ENCODE peak calls at places on chromosomes 13 and 19, in four cellular contexts. T, S, E and R are unnamed samples.

GRCh38 chr19:15297416-15298224 is 34.7 kb downstream of the BRD4 start:
- DNase-seq in E (no peak), T (peak), S (peak), R (no peak)

GRCh38 chr19:11286312-11286974 is 9.5 kb upstream of the TSPAN16 start:
- DNase-seq in S (peak), E (no peak), T (peak), R (no peak)

GRCh38 chr19:3816566-3817218 is 30.5 kb upstream of the MATK start:
- DNase-seq in S (no peak), T (no peak), E (no peak), R (no peak)

GRCh38 chr19:38932425-38933179 is 1.9 kb downstream of the MRPS12 start:
- DNase-seq in T (no peak), E (peak), S (peak), R (no peak)

GRCh38 chr13:85261757-85262346 is 537.4 kb downstream of the SLITRK6 start:
- DNase-seq in T (no peak), S (peak), E (no peak), R (no peak)

GRCh38 chr13:43054803-43055802 is 31.7 kb downstream of the DNAJC15 start:
- DNase-seq in T (peak), E (no peak), S (peak), R (no peak)

GRCh38 chr13:86665842-86666241 is 866.6 kb upstream of the SLITRK6 start:
- DNase-seq in T (no peak), E (no peak), S (no peak), R (no peak)

GRCh38 chr13:96299235-96299634 is 209.3 kb downstream of the HS6ST3 start:
- DNase-seq in E (no peak), T (no peak), S (no peak), R (no peak)

GRCh38 chr19:52946322-52947310 is 16.1 kb downstream of the ZNF816 start:
- DNase-seq in T (no peak), E (peak), S (no peak), R (no peak)
- TF ChIP-seq CTCF in T (no peak), E (no peak), S (no peak), R (no peak)

DNA sequence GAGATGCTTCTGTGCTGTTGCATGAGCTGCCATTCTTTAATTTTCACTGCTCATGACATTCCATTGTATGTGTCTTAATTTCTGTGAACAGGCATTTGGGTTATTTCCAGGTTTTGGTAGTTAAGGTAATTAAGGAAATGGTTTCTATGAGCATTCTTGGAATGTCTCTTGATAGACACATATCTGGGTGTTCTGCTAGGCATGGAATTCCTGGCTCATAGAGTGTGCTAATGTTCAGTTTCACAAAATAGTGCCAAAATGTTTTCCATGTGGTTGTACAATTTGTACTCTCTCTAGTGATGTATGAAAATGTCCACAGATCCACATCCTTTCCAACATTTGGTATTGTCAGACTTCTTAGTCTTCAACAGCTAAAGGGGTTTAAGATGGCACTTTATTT is 680.9 kb upstream of the SGCG start:
- DNase-seq in E (no peak), S (no peak), T (no peak), R (no peak)
- TF ChIP-seq CTCF in E (no peak), S (no peak), T (no peak), R (no peak)

DNA sequence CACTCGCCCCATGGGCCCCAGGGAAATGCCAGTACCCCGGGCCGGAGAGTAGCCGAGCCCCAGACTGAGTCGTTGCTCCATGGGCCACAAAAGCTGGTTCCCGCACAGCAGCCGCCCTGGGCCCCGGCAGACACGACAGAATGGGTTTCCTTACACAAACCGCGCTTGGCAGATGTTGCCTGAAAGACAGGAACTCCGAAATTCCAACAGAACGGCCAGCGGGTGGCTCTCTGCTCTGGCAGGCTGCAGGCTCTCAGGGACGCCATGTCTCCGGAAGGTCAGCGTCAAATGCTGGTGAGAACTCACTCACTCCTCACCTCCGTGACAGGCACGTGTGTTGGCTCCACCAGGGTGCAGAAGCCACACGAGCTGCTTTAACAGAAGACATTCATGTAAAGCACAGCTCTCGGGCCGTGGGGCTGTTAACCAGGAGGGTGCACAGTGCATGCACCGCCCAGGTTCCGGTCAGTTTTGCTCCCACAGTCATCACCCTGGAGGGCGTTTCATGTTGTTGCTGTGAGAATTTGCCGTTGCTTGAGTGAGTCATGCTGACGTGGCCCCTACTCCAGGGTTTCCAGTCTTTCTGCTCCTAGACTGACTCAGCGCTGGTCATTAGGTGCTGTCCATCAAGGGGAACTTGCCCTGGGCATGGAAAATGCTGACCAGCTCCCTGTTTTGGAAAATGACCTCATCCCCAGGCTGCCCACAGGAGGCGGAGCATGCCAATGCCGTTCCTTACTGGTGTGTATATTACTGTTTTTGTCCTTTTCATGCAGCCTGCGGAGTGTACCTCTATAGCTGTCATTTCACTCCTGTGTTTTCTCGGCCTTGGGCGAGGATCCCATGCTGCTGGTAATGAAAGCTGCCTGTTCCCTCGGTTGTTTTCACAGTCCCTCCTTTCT is 44.8 kb downstream of the ANKRD10 start:
- DNase-seq in S (peak), T (peak), E (no peak), R (peak)
- TF ChIP-seq CTCF in S (peak), T (no peak), E (no peak), R (peak)

DNA sequence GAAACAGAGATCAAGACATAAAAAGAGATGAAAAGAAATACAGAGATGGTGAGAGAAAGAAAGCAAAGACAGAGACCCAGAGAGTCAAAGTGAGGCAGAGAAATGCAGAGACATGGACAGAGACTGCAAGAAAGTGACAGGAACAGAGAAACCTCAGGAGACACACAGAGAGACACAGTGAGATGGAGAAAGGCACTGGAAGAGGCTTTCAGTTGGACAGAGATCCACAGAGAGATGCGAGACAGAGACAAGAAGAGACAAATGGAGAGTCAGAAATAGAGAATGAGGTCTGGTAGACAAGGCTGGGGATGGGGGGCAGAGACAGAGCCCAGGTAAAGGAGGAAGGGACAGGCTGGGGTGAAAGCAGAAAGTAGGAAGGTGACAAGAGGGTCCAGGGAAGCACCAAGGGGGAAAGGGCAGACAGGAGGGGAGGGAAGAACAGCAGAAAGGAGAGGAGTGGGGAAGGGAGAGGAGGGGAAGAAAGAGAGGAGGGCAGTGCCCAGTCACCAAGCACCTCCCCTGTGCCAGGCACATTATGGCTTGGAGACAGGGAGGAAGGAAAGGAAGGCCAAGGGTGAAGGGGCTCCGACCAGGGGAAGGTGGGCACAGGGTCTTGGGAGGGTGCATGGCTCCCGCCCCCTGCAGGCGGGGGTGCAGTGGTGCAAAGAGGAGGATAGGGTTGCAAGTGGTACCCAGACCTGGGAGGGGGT is 38.5 kb downstream of the DEDD2 start:
- DNase-seq in T (no peak), S (no peak), E (peak), R (no peak)
- TF ChIP-seq CTCF in T (peak), S (peak), E (peak), R (peak)

GRCh38 chr19:42629191-42629590 is 34.5 kb upstream of the CEACAM8 start:
- DNase-seq in T (no peak), S (no peak), E (no peak), R (no peak)

GRCh38 chr19:42635233-42635539 is 40.5 kb upstream of the CEACAM8 start:
- DNase-seq in T (no peak), S (no peak), E (no peak), R (no peak)

GRCh38 chr19:42634409-42635232 is 39.9 kb upstream of the CEACAM8 start:
- DNase-seq in S (peak), E (no peak), T (no peak), R (no peak)
- TF ChIP-seq CTCF in S (peak), E (peak), T (peak), R (peak)

GRCh38 chr19:18306903-18307681 is 15.8 kb downstream of the LSM4 start:
- DNase-seq in T (no peak), E (no peak), S (no peak), R (no peak)
- TF ChIP-seq CTCF in T (no peak), E (no peak), S (no peak), R (no peak)

GRCh38 chr19:1601613-1602064 is 3.6 kb downstream of the UQCR11 start:
- DNase-seq in E (no peak), S (no peak), T (no peak), R (no peak)
- TF ChIP-seq CTCF in E (peak), S (peak), T (peak), R (peak)

DNA sequence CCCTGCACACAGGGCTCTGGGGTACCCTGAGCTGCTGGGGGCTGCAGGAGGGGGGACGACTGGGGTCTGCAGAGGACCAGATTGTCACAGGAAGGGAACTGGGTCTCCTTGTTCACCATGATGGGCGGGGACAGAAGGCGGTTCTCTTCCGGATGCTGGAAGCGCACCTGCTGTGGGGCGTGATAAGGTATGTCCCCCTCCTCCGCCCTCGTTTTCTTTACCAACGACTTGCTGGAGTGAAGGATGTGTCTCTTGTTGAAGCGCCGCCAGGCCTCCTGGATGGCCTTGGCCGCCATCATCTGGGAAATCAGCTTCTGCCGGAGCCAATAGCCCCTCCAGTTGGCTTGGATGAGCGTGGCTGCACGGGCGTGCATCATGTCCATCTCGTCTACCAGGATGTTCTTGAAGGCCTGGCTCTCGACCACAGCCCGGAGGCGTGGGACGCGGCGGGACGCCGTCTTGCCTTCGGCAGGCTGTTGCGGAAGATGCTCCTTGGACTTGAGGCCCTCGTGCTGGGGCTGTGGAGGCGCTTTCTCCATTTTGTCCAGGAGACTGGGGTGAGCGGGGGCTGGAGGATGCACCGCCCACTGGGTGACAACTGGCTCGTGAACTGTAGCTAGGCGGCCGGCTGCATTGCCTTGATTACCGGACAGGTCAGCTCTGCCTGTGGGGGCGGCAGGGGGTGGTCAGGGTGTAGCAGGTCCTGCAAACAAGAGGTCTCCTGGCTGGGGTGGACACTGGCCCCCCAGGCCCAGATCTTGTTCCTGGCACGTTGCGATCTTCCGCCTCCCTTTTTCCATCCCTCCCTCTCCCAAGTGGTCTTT is 7.2 kb downstream of the IQCN start:
- DNase-seq in T (no peak), S (no peak), E (no peak), R (no peak)
- TF ChIP-seq CTCF in T (no peak), S (no peak), E (no peak), R (no peak)

GRCh38 chr19:40751065-40751923 is at the start of gene SNRPA:
- DNase-seq in S (peak), E (peak), T (peak), R (peak)

GRCh38 chr19:40750035-40750284 is 317 bp downstream of the ACTMAP start:
- DNase-seq in T (no peak), E (no peak), S (no peak), R (no peak)

GRCh38 chr19:40747536-40747935 is 2.7 kb downstream of the ACTMAP start:
- DNase-seq in E (no peak), T (no peak), S (no peak), R (no peak)

GRCh38 chr19:40754611-40755247 is 3.7 kb downstream of the SNRPA start:
- DNase-seq in T (no peak), E (no peak), S (no peak), R (no peak)

GRCh38 chr19:40750285-40751064 is at the start of gene ACTMAP:
- DNase-seq in S (peak), E (peak), T (peak), R (peak)
- TF ChIP-seq CTCF in S (no peak), E (no peak), T (no peak), R (no peak)